ENCODE peak calls at places on chromosomes 11 and 22, in ten cellular contexts. L is stomach, V is sigmoid colon, X is HepG2, F is H1, S is transverse colon, P is Panc1, I is spleen, H is HCT116, B is K562. G is an unnamed sample.
A peak's percentile ranks its signal among the peaks of the same experiment; 100 is the strongest.

GRCh38 chr11:6587360-6587953 is 16.0 kb downstream of the RRP8 start:
- DNase-seq in L (peak; percentile 83), V (peak; percentile 87), X (no peak), F (no peak), S (no peak), P (no peak), I (no peak), H (no peak), B (no peak), G (no peak)

GRCh38 chr22:46802608-46803027 is 40.2 kb downstream of the TBC1D22A start:
- DNase-seq in L (no peak), V (peak; percentile 45), X (no peak), F (no peak), S (no peak), P (no peak), I (peak; percentile 69), H (no peak), B (no peak), G (peak; percentile 52)

GRCh38 chr11:102831128-102831708 is 12.2 kb downstream of the MMP3 start:
- DNase-seq in L (no peak), V (peak; percentile 70), X (peak; percentile 4), F (no peak), S (peak; percentile 51), P (no peak), I (no peak), H (no peak), B (no peak), G (no peak)

GRCh38 chr11:108906329-108906728 is 241.5 kb downstream of the DDX10 start:
- DNase-seq in L (no peak), V (no peak), X (peak; percentile 34), F (no peak), S (no peak), P (no peak), I (no peak), H (no peak), B (no peak), G (no peak)

GRCh38 chr22:30743257-30744020 is 48.8 kb downstream of the OSBP2 start:
- DNase-seq in L (no peak), V (peak; percentile 29), X (no peak), F (no peak), S (no peak), P (no peak), I (no peak), H (no peak), B (no peak), G (no peak)

GRCh38 chr11:26846222-26846621 is 124.4 kb upstream of the SLC5A12 start:
- DNase-seq in L (no peak), V (no peak), X (no peak), F (no peak), S (no peak), P (no peak), I (no peak), H (no peak), B (no peak), G (no peak)

GRCh38 chr11:112348480-112349029 is 87.9 kb upstream of the PLET1 start:
- DNase-seq in L (no peak), V (no peak), X (no peak), F (no peak), S (no peak), P (no peak), I (no peak), H (no peak), B (no peak), G (no peak)

GRCh38 chr11:2587132-2587930 is 112.5 kb downstream of the KCNQ1OT1 start:
- DNase-seq in L (peak; percentile 21), V (peak; percentile 55), X (no peak), F (no peak), S (peak; percentile 5), P (no peak), I (peak; percentile 66), H (no peak), B (no peak), G (peak; percentile 56)

GRCh38 chr11:131297441-131297840 is 73.0 kb upstream of the NTM start:
- DNase-seq in L (no peak), V (no peak), X (no peak), F (no peak), S (no peak), P (no peak), I (no peak), H (no peak), B (no peak), G (no peak)

GRCh38 chr11:1070594-1071462 is 3.8 kb upstream of the MUC2 start:
- DNase-seq in L (no peak), V (peak; percentile 40), X (no peak), F (no peak), S (no peak), P (no peak), I (peak; percentile 69), H (no peak), B (no peak), G (no peak)

GRCh38 chr11:44623321-44623715 is 57.9 kb downstream of the CD82 start:
- DNase-seq in L (peak; percentile 20), V (peak; percentile 55), X (no peak), F (no peak), S (peak; percentile 4), P (no peak), I (peak; percentile 75), H (no peak), B (no peak), G (peak; percentile 76)

GRCh38 chr11:130163346-130164220 is 4.0 kb downstream of the ST14 start:
- DNase-seq in L (peak; percentile 80), V (no peak), X (peak; percentile 55), F (no peak), S (peak; percentile 63), P (no peak), I (no peak), H (no peak), B (peak; percentile 49), G (no peak)

GRCh38 chr11:66016793-66017177 is 5.0 kb downstream of the CST6 start:
- DNase-seq in L (no peak), V (no peak), X (no peak), F (no peak), S (no peak), P (no peak), I (no peak), H (no peak), B (no peak), G (no peak)

GRCh38 chr11:66017354-66017753 is 5.5 kb downstream of the CST6 start:
- DNase-seq in L (no peak), V (no peak), X (no peak), F (no peak), S (no peak), P (no peak), I (no peak), H (no peak), B (peak; percentile 58), G (no peak)

GRCh38 chr11:66022401-66023185 is 3.7 kb downstream of the CATSPER1 start:
- DNase-seq in L (peak; percentile 83), V (peak; percentile 80), X (peak; percentile 45), F (peak; percentile 49), S (peak; percentile 80), P (no peak), I (peak; percentile 93), H (no peak), B (peak; percentile 90), G (peak; percentile 84)

GRCh38 chr11:66020212-66020611 is 6.1 kb downstream of the CATSPER1 start:
- DNase-seq in L (no peak), V (no peak), X (no peak), F (no peak), S (no peak), P (no peak), I (no peak), H (no peak), B (no peak), G (no peak)

GRCh38 chr11:66020618-66021357 is 5.5 kb downstream of the CATSPER1 start:
- DNase-seq in L (peak; percentile 41), V (no peak), X (no peak), F (no peak), S (peak; percentile 29), P (no peak), I (peak; percentile 84), H (no peak), B (peak; percentile 60), G (no peak)
- TF ChIP-seq POLR2AphosphoS5 in L (no peak), V (no peak), X (no peak), F (no peak), S (no peak), P (no peak), I (peak; percentile 68), H (peak; percentile 64), B (no peak), G (no peak)

DNA sequence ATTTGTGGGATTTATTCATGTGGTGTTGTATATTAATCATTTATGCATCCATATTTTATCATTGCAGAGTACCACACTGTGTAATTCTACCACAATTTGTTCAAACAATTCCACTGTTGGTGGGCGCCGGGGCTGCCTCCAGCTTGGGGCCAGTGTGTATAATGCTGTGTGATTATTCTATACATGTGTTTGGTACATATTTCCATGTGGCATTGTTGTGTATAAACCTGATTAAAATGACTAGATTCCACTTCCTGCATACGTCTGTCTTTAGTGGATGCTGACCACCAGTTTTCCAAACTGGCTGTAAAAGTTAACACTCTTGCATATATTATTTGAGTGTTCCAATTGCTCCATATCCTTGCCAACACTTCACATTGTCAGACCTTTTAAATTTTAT is 1213.8 kb downstream of the TBC1D22A start:
- DNase-seq in L (no peak), V (no peak), X (no peak), F (no peak), S (no peak), P (no peak), I (no peak), H (no peak), B (no peak), G (no peak)
- H3K9me3 ChIP-seq in L (peaks cover 27% of the 10 kb centered on the region), V (no peaks in the 10 kb centered on the region), X (no peaks in the 10 kb centered on the region), F (peaks cover 37% of the 10 kb centered on the region), S (no peaks in the 10 kb centered on the region), P (no peaks in the 10 kb centered on the region), I (peaks cover 26% of the 10 kb centered on the region), H (no peaks in the 10 kb centered on the region), B (no peaks in the 10 kb centered on the region), G (peaks cover 4% of the 10 kb centered on the region)

DNA sequence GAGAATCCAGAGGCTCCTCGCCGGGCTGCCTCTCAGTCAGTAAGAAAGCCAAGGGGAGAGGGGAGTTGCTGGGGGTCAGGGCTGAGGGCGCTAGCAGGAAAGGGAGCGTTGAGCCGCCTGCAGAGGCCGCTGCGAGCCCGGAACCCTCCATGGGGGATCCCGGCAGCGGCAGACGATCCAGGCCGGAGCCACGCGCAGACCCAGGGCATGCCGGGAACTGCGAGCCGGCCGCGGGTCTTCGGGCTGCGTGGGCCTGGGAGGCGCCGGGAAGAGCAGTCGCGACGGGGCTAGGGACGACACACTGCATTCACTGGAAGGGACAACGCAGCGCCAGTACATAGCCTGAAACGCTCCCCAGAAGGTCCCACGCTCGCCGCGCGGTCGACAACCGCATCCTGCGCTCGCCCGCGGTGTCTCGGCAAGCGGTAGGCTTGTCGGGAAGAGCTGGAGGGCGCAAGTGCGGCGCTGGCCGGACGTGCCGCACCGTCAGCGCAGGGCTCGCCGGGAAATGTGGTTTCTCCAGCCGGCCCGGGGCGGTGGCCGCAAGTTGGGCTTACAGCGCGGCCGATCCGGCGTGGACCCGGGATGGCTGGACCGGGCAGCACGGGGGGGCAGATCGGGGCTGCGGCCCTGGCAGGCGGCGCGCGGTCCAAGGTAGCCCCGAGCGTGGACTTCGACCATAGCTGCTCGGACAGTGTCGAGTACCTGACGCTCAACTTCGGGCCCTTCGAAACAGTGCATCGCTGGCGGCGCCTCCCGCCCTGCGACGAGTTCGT is at the start of gene LZTR1:
- DNase-seq in L (peak; percentile 83), V (peak; percentile 89), X (peak; percentile 70), F (no peak), S (peak; percentile 86), P (no peak), I (peak; percentile 97), H (peak; percentile 50), B (peak; percentile 100), G (peak; percentile 83)
- TF ChIP-seq POLR2AphosphoS5 in L (peak; percentile 91), V (peak; percentile 98), X (peak; percentile 93), F (peak; percentile 94), S (peak; percentile 98), P (peak; percentile 91), I (peak; percentile 98), H (peak; percentile 97), B (no peak), G (peak; percentile 88)

GRCh38 chr22:27345681-27346080 is 455.9 kb downstream of the MN1 start:
- DNase-seq in L (no peak), V (no peak), X (no peak), F (no peak), S (no peak), P (no peak), I (no peak), H (no peak), B (no peak), G (no peak)
- H3K9me3 ChIP-seq in L (peaks cover 23% of the 10 kb centered on the region), V (no peaks in the 10 kb centered on the region), X (peaks cover 14% of the 10 kb centered on the region), F (no peaks in the 10 kb centered on the region), S (peaks cover 7% of the 10 kb centered on the region), P (no peaks in the 10 kb centered on the region), I (peaks cover 38% of the 10 kb centered on the region), H (no peaks in the 10 kb centered on the region), B (no peaks in the 10 kb centered on the region), G (peaks cover 4% of the 10 kb centered on the region)

G was measured in suprapubic skin.